ENCODE peak calls at places on chromosome 4, in ten cellular contexts. F is GM12892, K is A549, L is breast epithelium, A is body of pancreas, O is uterus, S is NB4, R is ovary, E is upper lobe of left lung, N is GM12878. G is an unnamed sample.

GRCh38 chr4:98712607-98713006 is 54.2 kb upstream of the TSPAN5 start:
- DNase-seq in F (no peak), A (no peak), L (no peak), K (no peak), O (no peak), N (no peak), R (no peak), E (no peak), S (no peak), G (no peak)

GRCh38 chr4:88219099-88219498 is 60.7 kb upstream of the ABCG2 start:
- DNase-seq in R (no peak), L (no peak), K (peak; percentile 22), N (no peak), F (peak; percentile 13), A (peak; percentile 8), S (peak; percentile 65), E (no peak), O (no peak), G (no peak)

GRCh38 chr4:140256335-140256734 is 102.4 kb upstream of the MAML3 start:
- DNase-seq in R (no peak), A (no peak), N (no peak), L (no peak), S (no peak), O (no peak), F (no peak), K (peak; percentile 44), E (peak; percentile 33), G (peak; percentile 59)

GRCh38 chr4:87461281-87461700 is 38.9 kb downstream of the NUDT9 start:
- DNase-seq in E (no peak), A (peak; percentile 31), O (no peak), S (no peak), K (no peak), L (no peak), F (no peak), R (no peak), N (no peak), G (peak; percentile 5)

GRCh38 chr4:76526585-76526990 is 91.6 kb downstream of the SHROOM3 start:
- DNase-seq in K (no peak), F (no peak), R (no peak), O (no peak), L (no peak), E (peak; percentile 54), A (peak; percentile 80), S (no peak), N (no peak), G (no peak)

GRCh38 chr4:99403380-99404194 is 31.6 kb downstream of the ADH7 start:
- DNase-seq in N (peak; percentile 59), R (no peak), E (no peak), F (no peak), K (no peak), A (no peak), L (no peak), S (no peak), O (no peak), G (no peak)

GRCh38 chr4:114599231-114600065 is 841 bp downstream of the UGT8 start:
- DNase-seq in A (peak; percentile 42), E (no peak), N (no peak), K (no peak), O (no peak), R (no peak), F (no peak), L (no peak), S (no peak), G (no peak)

GRCh38 chr4:122826596-122827257 is at the start of gene FGF2:
- DNase-seq in K (peak; percentile 28), N (no peak), R (peak; percentile 86), F (peak; percentile 40), S (peak; percentile 42), O (peak; percentile 81), E (peak; percentile 26), L (peak; percentile 52), A (peak; percentile 10), G (no peak)

GRCh38 chr4:92299152-92299551 is 4.6 kb upstream of the GRID2 start:
- DNase-seq in O (no peak), E (no peak), K (no peak), R (no peak), L (no peak), S (no peak), F (no peak), A (no peak), N (no peak), G (no peak)
- TF ChIP-seq POLR2A in O (no peak), E (no peak), K (no peak), R (no peak), L (no peak), S (no peak), F (no peak), A (no peak), N (no peak), G (no peak)

GRCh38 chr4:1250527-1250812 is 1.5 kb upstream of the CTBP1 start:
- DNase-seq in A (no peak), R (no peak), O (no peak), S (peak; percentile 18), K (no peak), E (no peak), L (no peak), N (no peak), F (no peak), G (no peak)

GRCh38 chr4:1249731-1250526 is 999 bp upstream of the CTBP1 start:
- DNase-seq in L (no peak), F (peak; percentile 66), N (no peak), E (peak; percentile 49), O (peak; percentile 68), K (peak; percentile 29), S (no peak), A (peak; percentile 46), R (peak; percentile 57), G (no peak)

GRCh38 chr4:1247811-1248261 is 1.1 kb downstream of the CTBP1 start:
- DNase-seq in O (no peak), A (no peak), R (no peak), S (no peak), N (no peak), L (peak; percentile 54), E (no peak), F (no peak), K (no peak), G (no peak)

GRCh38 chr4:1248262-1249147 is at the start of gene CTBP1:
- DNase-seq in O (peak; percentile 84), K (peak; percentile 82), L (peak; percentile 64), R (peak; percentile 80), A (peak; percentile 77), S (peak; percentile 87), F (peak; percentile 92), N (no peak), E (peak; percentile 82), G (peak; percentile 86)

DNA sequence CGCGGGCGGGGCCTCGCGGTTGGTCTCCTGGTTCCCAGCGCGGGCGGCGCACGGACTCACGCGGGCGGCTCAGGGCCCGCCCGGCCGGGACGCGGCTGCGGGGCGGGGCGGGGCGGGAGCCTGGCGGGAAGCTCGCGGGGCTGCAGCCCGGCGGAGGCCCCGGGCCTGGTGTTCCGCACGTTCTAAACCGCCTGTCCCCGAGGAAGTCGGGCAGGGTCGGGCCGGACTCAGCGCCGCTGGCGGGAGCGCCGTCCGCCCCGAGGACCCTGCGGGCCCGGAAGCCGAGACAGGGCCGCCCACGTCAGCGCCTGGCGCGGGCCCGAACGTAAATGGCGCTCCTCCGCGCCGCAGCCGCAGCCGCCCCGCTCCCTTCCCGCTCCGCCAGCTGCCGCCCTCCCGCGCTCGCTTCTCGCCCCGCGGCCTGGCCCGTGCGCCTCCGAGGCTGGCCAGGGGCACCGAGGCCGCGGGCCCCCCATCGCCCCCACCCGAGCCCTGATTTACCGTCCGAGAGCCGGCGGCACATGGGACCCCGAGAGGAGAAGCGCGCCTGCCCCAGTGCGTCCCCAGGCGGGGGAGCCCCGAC is 309 bp upstream of the CTBP1 start:
- DNase-seq in S (peak; percentile 94), N (no peak), A (peak; percentile 90), F (peak; percentile 81), K (peak; percentile 65), O (peak; percentile 84), L (peak; percentile 79), R (peak; percentile 84), E (peak; percentile 92), G (peak; percentile 59)
- TF ChIP-seq POLR2A in S (peak; percentile 53), N (no peak), A (peak; percentile 45), F (peak; percentile 74), K (peak; percentile 39), O (peak; percentile 63), L (no peak), R (no peak), E (peak; percentile 55), G (no peak)

GRCh38 chr4:128811571-128812359 is 2.3 kb downstream of the JADE1 start:
- DNase-seq in K (peak; percentile 68), E (peak; percentile 93), S (peak; percentile 97), L (peak; percentile 76), R (peak; percentile 80), N (no peak), A (peak; percentile 93), F (peak; percentile 65), O (peak; percentile 86), G (peak; percentile 65)

GRCh38 chr4:128810871-128811570 is 1.5 kb downstream of the JADE1 start:
- DNase-seq in F (peak; percentile 48), O (peak; percentile 75), K (peak; percentile 60), L (peak; percentile 72), S (peak; percentile 88), R (peak; percentile 82), N (no peak), A (peak; percentile 94), E (peak; percentile 85), G (peak; percentile 54)

GRCh38 chr4:128810331-128810870 is 901 bp downstream of the JADE1 start:
- DNase-seq in F (peak; percentile 20), K (peak; percentile 42), S (peak; percentile 73), L (no peak), A (peak; percentile 74), E (peak; percentile 47), N (no peak), O (peak; percentile 28), R (peak; percentile 21), G (no peak)

GRCh38 chr4:128812360-128812958 is 3.0 kb downstream of the JADE1 start:
- DNase-seq in K (peak; percentile 34), A (peak; percentile 40), O (no peak), E (peak; percentile 42), N (no peak), R (peak; percentile 57), S (peak; percentile 74), L (no peak), F (peak; percentile 50), G (peak; percentile 37)

DNA sequence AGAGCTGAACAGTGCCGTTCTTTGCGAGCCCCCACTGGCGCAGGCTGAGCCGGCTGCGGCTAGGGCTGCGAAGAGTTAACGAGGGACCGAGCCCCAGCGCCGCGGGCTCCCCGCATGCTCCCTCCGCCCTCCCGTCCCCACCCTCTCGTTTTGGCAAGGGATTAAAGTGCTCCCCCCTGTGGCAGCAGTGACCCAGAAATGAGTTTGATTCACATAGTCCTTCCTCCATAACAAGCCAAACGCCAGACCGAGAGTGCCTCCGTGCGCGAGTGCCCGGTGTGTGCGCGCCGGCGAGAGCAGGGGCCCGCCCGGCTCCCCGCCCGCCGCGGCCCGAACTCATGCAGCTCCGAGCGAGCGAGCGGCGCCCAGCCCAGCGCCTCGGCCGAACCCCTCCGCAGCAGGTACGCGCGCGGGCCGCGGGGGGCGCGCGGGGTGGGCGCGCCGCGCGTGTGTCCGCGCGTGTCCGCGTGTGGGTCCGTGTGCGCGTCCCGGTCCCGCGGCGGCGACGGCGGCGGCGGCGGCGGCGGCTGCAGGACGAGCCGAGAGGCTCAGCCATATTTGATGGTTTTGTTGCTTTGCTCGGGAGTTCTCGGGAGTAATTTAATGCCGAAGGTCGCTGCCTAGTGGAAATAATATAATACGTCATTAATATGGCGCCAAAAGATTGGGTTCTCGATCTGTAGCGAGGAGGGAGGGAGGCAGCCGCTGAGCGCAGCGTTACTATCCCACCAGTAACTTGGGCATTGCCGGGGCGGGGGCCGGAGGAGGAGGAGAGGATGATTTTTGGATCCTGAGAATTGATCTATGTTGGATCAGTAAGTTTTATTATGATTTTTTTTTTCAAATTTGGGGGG is at the start of gene JADE1:
- DNase-seq in S (peak; percentile 95), A (peak; percentile 96), F (peak; percentile 68), L (peak; percentile 87), N (no peak), K (peak; percentile 79), O (peak; percentile 88), R (peak; percentile 90), E (peak; percentile 93), G (peak; percentile 89)
- TF ChIP-seq POLR2A in S (peak; percentile 28), A (peak; percentile 87), F (peak; percentile 56), L (no peak), N (peak; percentile 83), K (peak; percentile 31), O (peak; percentile 52), R (peak; percentile 59), E (peak; percentile 18), G (peak; percentile 18)

GRCh38 chr4:78552398-78553396 is 1.1 kb downstream of the ANXA3 start:
- DNase-seq in N (no peak), F (no peak), K (peak; percentile 46), R (no peak), S (peak; percentile 30), E (no peak), O (no peak), L (no peak), A (no peak), G (peak; percentile 49)

GRCh38 chr4:78553526-78554060 is 2.0 kb downstream of the ANXA3 start:
- DNase-seq in K (no peak), F (no peak), A (no peak), E (no peak), N (no peak), R (no peak), S (no peak), O (no peak), L (no peak), G (no peak)

GRCh38 chr4:78556655-78557054 is 5.1 kb downstream of the ANXA3 start:
- DNase-seq in S (no peak), O (no peak), K (no peak), L (no peak), A (no peak), E (no peak), F (no peak), N (no peak), R (no peak), G (no peak)

GRCh38 chr4:78551420-78552351 is at the start of gene ANXA3:
- DNase-seq in K (peak; percentile 57), O (no peak), L (peak; percentile 62), S (peak; percentile 30), A (peak; percentile 48), F (peak; percentile 29), R (no peak), E (peak; percentile 86), N (no peak), G (no peak)
- TF ChIP-seq POLR2A in K (no peak), O (no peak), L (peak; percentile 13), S (no peak), A (peak; percentile 86), F (no peak), R (no peak), E (peak; percentile 74), N (no peak), G (no peak)